ENCODE peak calls at places on chromosomes 2 and 18, in nine cellular contexts. One of them, this sample, is unnamed.

GRCh38 chr2:25822190-25823117 is 55.8 kb downstream of the ASXL2 start:
- DNase-seq in HepG2: no peak
- DNase-seq in CD8-positive, alpha-beta T cell: peak; percentile 72
- DNase-seq in right atrium auricular region: no peak
- DNase-seq in K562: no peak
- DNase-seq in body of pancreas: peak; percentile 18
- DNase-seq in SJCRH30: no peak
- DNase-seq in fibroblast of lung: no peak
- DNase-seq in GM23248: peak; percentile 7
- DNase-seq in this sample: peak; percentile 58

GRCh38 chr2:195638738-195639137 is 18.3 kb upstream of the SLC39A10 start:
- DNase-seq in HepG2: no peak
- DNase-seq in CD8-positive, alpha-beta T cell: no peak
- DNase-seq in right atrium auricular region: no peak
- DNase-seq in K562: no peak
- DNase-seq in body of pancreas: no peak
- DNase-seq in SJCRH30: no peak
- DNase-seq in fibroblast of lung: no peak
- DNase-seq in GM23248: no peak
- DNase-seq in this sample: no peak

GRCh38 chr18:57835904-57836303 is 32.8 kb upstream of the ATP8B1 start:
- DNase-seq in HepG2: no peak
- DNase-seq in CD8-positive, alpha-beta T cell: no peak
- DNase-seq in right atrium auricular region: no peak
- DNase-seq in K562: no peak
- DNase-seq in body of pancreas: no peak
- DNase-seq in SJCRH30: no peak
- DNase-seq in fibroblast of lung: no peak
- DNase-seq in GM23248: no peak
- DNase-seq in this sample: no peak

GRCh38 chr18:12571617-12572016 is 86.3 kb downstream of the SPIRE1 start:
- DNase-seq in HepG2: no peak
- DNase-seq in CD8-positive, alpha-beta T cell: no peak
- DNase-seq in right atrium auricular region: no peak
- DNase-seq in K562: no peak
- DNase-seq in body of pancreas: no peak
- DNase-seq in SJCRH30: no peak
- DNase-seq in fibroblast of lung: no peak
- DNase-seq in GM23248: no peak
- DNase-seq in this sample: no peak

GRCh38 chr2:201618744-201619654 is 24.3 kb downstream of the TMEM237 start:
- DNase-seq in HepG2: no peak
- DNase-seq in CD8-positive, alpha-beta T cell: no peak
- DNase-seq in right atrium auricular region: peak; percentile 74
- DNase-seq in K562: peak; percentile 30
- DNase-seq in body of pancreas: peak; percentile 62
- DNase-seq in SJCRH30: no peak
- DNase-seq in fibroblast of lung: peak; percentile 78
- DNase-seq in GM23248: peak; percentile 95
- DNase-seq in this sample: peak; percentile 93

GRCh38 chr18:42011053-42011452 is 56.0 kb downstream of the PIK3C3 start:
- DNase-seq in HepG2: no peak
- DNase-seq in CD8-positive, alpha-beta T cell: no peak
- DNase-seq in right atrium auricular region: no peak
- DNase-seq in K562: no peak
- DNase-seq in body of pancreas: no peak
- DNase-seq in SJCRH30: no peak
- DNase-seq in fibroblast of lung: no peak
- DNase-seq in GM23248: no peak
- DNase-seq in this sample: no peak

GRCh38 chr2:206231669-206232286 is 42.7 kb upstream of the ZDBF2 start:
- DNase-seq in HepG2: no peak
- DNase-seq in CD8-positive, alpha-beta T cell: no peak
- DNase-seq in right atrium auricular region: no peak
- DNase-seq in K562: no peak
- DNase-seq in body of pancreas: no peak
- DNase-seq in SJCRH30: no peak
- DNase-seq in fibroblast of lung: no peak
- DNase-seq in GM23248: no peak
- DNase-seq in this sample: no peak

GRCh38 chr18:22683196-22683676 is 249.9 kb upstream of the RBBP8 start:
- DNase-seq in HepG2: peak; percentile 58
- DNase-seq in CD8-positive, alpha-beta T cell: no peak
- DNase-seq in right atrium auricular region: peak; percentile 65
- DNase-seq in K562: no peak
- DNase-seq in body of pancreas: peak; percentile 80
- DNase-seq in SJCRH30: no peak
- DNase-seq in fibroblast of lung: peak; percentile 83
- DNase-seq in GM23248: peak; percentile 68
- DNase-seq in this sample: peak; percentile 65

GRCh38 chr2:179917272-179917671 is 55.9 kb upstream of the ZNF385B start:
- DNase-seq in HepG2: peak; percentile 13
- DNase-seq in CD8-positive, alpha-beta T cell: no peak
- DNase-seq in right atrium auricular region: no peak
- DNase-seq in K562: no peak
- DNase-seq in body of pancreas: no peak
- DNase-seq in SJCRH30: no peak
- DNase-seq in fibroblast of lung: peak; percentile 80
- DNase-seq in GM23248: peak; percentile 81
- DNase-seq in this sample: no peak

GRCh38 chr2:393711-394696 is 106.1 kb upstream of the ALKAL2 start:
- DNase-seq in HepG2: no peak
- DNase-seq in CD8-positive, alpha-beta T cell: peak; percentile 67
- DNase-seq in right atrium auricular region: no peak
- DNase-seq in K562: no peak
- DNase-seq in body of pancreas: no peak
- DNase-seq in SJCRH30: peak; percentile 22
- DNase-seq in fibroblast of lung: no peak
- DNase-seq in GM23248: peak; percentile 40
- DNase-seq in this sample: no peak

GRCh38 chr2:54259413-54260240 is 3.6 kb upstream of the TSPYL6 start:
- DNase-seq in HepG2: no peak
- DNase-seq in CD8-positive, alpha-beta T cell: no peak
- DNase-seq in right atrium auricular region: no peak
- DNase-seq in K562: no peak
- DNase-seq in body of pancreas: no peak
- DNase-seq in SJCRH30: no peak
- DNase-seq in fibroblast of lung: no peak
- DNase-seq in GM23248: no peak
- DNase-seq in this sample: no peak

GRCh38 chr2:126700073-126700581 is 44.2 kb downstream of the GYPC start:
- DNase-seq in HepG2: no peak
- DNase-seq in CD8-positive, alpha-beta T cell: no peak
- DNase-seq in right atrium auricular region: no peak
- DNase-seq in K562: no peak
- DNase-seq in body of pancreas: no peak
- DNase-seq in SJCRH30: no peak
- DNase-seq in fibroblast of lung: peak; percentile 41
- DNase-seq in GM23248: peak; percentile 4
- DNase-seq in this sample: no peak

GRCh38 chr2:147182260-147182659 is 662.6 kb upstream of the ACVR2A start:
- DNase-seq in HepG2: no peak
- DNase-seq in CD8-positive, alpha-beta T cell: no peak
- DNase-seq in right atrium auricular region: no peak
- DNase-seq in K562: no peak
- DNase-seq in body of pancreas: no peak
- DNase-seq in SJCRH30: no peak
- DNase-seq in fibroblast of lung: no peak
- DNase-seq in GM23248: no peak
- DNase-seq in this sample: no peak

GRCh38 chr2:202608142-202608852 is 26.5 kb upstream of the FAM117B start:
- DNase-seq in HepG2: no peak
- DNase-seq in CD8-positive, alpha-beta T cell: no peak
- DNase-seq in right atrium auricular region: no peak
- DNase-seq in K562: no peak
- DNase-seq in body of pancreas: no peak
- DNase-seq in SJCRH30: no peak
- DNase-seq in fibroblast of lung: no peak
- DNase-seq in GM23248: no peak
- DNase-seq in this sample: no peak

GRCh38 chr2:43228782-43229659 is 2.6 kb upstream of the ZFP36L2 start:
- DNase-seq in HepG2: no peak
- DNase-seq in CD8-positive, alpha-beta T cell: no peak
- DNase-seq in right atrium auricular region: no peak
- DNase-seq in K562: no peak
- DNase-seq in body of pancreas: no peak
- DNase-seq in SJCRH30: no peak
- DNase-seq in fibroblast of lung: no peak
- DNase-seq in GM23248: peak; percentile 30
- DNase-seq in this sample: no peak

GRCh38 chr18:11251891-11252270 is 102.5 kb upstream of the PIEZO2 start:
- DNase-seq in HepG2: no peak
- DNase-seq in CD8-positive, alpha-beta T cell: no peak
- DNase-seq in right atrium auricular region: no peak
- DNase-seq in K562: no peak
- DNase-seq in body of pancreas: no peak
- DNase-seq in SJCRH30: no peak
- DNase-seq in fibroblast of lung: peak; percentile 22
- DNase-seq in GM23248: peak; percentile 73
- DNase-seq in this sample: no peak

GRCh38 chr2:47917562-47917961 is 11.3 kb upstream of the FBXO11 start:
- DNase-seq in HepG2: no peak
- DNase-seq in CD8-positive, alpha-beta T cell: no peak
- DNase-seq in right atrium auricular region: no peak
- DNase-seq in K562: no peak
- DNase-seq in body of pancreas: no peak
- DNase-seq in SJCRH30: no peak
- DNase-seq in fibroblast of lung: no peak
- DNase-seq in GM23248: no peak
- DNase-seq in this sample: no peak

GRCh38 chr2:70620020-70620419 is 66.4 kb upstream of the TGFA start:
- DNase-seq in HepG2: no peak
- DNase-seq in CD8-positive, alpha-beta T cell: no peak
- DNase-seq in right atrium auricular region: no peak
- DNase-seq in K562: no peak
- DNase-seq in body of pancreas: no peak
- DNase-seq in SJCRH30: no peak
- DNase-seq in fibroblast of lung: no peak
- DNase-seq in GM23248: no peak
- DNase-seq in this sample: no peak

GRCh38 chr2:9753276-9753600 is 90.0 kb upstream of the TAF1B start:
- DNase-seq in HepG2: no peak
- DNase-seq in CD8-positive, alpha-beta T cell: peak; percentile 24
- DNase-seq in right atrium auricular region: peak; percentile 86
- DNase-seq in K562: peak; percentile 63
- DNase-seq in body of pancreas: no peak
- DNase-seq in SJCRH30: no peak
- DNase-seq in fibroblast of lung: peak; percentile 89
- DNase-seq in GM23248: peak; percentile 98
- DNase-seq in this sample: peak; percentile 81

GRCh38 chr2:241613018-241613780 is 23.8 kb downstream of the THAP4 start:
- DNase-seq in HepG2: no peak
- DNase-seq in CD8-positive, alpha-beta T cell: no peak
- DNase-seq in right atrium auricular region: no peak
- DNase-seq in K562: no peak
- DNase-seq in body of pancreas: no peak
- DNase-seq in SJCRH30: no peak
- DNase-seq in fibroblast of lung: peak; percentile 65
- DNase-seq in GM23248: peak; percentile 26
- DNase-seq in this sample: no peak

GRCh38 chr2:175877845-175878563 is 124.1 kb downstream of the LNPK start:
- DNase-seq in HepG2: no peak
- DNase-seq in CD8-positive, alpha-beta T cell: no peak
- DNase-seq in right atrium auricular region: no peak
- DNase-seq in K562: no peak
- DNase-seq in body of pancreas: no peak
- DNase-seq in SJCRH30: no peak
- DNase-seq in fibroblast of lung: no peak
- DNase-seq in GM23248: peak; percentile 56
- DNase-seq in this sample: no peak

GRCh38 chr2:240528406-240529040 is 29.3 kb downstream of the ANKMY1 start:
- DNase-seq in HepG2: no peak
- DNase-seq in CD8-positive, alpha-beta T cell: no peak
- DNase-seq in right atrium auricular region: no peak
- DNase-seq in K562: no peak
- DNase-seq in body of pancreas: no peak
- DNase-seq in SJCRH30: no peak
- DNase-seq in fibroblast of lung: no peak
- DNase-seq in GM23248: no peak
- DNase-seq in this sample: no peak
- H3K9me3 ChIP-seq in HepG2: peaks cover 36% of the 10 kb centered on the region
- H3K9me3 ChIP-seq in CD8-positive, alpha-beta T cell: peaks cover 14% of the 10 kb centered on the region
- H3K9me3 ChIP-seq in right atrium auricular region: peaks cover 24% of the 10 kb centered on the region
- H3K9me3 ChIP-seq in K562: peaks cover 18% of the 10 kb centered on the region
- H3K9me3 ChIP-seq in body of pancreas: peaks cover 13% of the 10 kb centered on the region
- H3K9me3 ChIP-seq in SJCRH30: peaks cover 21% of the 10 kb centered on the region
- H3K9me3 ChIP-seq in fibroblast of lung: no peaks in the 10 kb centered on the region
- H3K9me3 ChIP-seq in GM23248: no peaks in the 10 kb centered on the region
- H3K9me3 ChIP-seq in this sample: no peaks in the 10 kb centered on the region

DNA sequence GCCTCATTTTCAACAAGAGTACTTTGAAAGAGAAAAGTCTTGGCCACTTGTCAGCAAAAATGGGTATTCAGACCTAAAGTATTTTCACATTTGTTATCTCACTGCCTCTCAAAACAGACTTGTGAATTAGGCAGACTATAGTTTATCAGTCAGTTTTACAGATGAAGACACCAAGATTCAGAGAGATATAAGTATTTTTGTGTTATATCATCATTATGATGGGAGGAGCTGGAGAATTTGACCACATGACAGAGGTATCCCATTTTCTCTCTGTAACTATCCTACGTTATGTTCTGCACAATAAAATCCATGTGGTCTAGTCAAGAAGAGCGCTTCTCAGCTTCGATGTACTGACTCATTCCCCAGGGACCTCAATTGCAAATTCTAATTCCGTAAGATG is 213.7 kb downstream of the MYCN start:
- DNase-seq in HepG2: no peak
- DNase-seq in CD8-positive, alpha-beta T cell: no peak
- DNase-seq in right atrium auricular region: no peak
- DNase-seq in K562: no peak
- DNase-seq in body of pancreas: no peak
- DNase-seq in SJCRH30: no peak
- DNase-seq in fibroblast of lung: no peak
- DNase-seq in GM23248: no peak
- DNase-seq in this sample: no peak
- H3K36me3 ChIP-seq in HepG2: no peaks in the 10 kb centered on the region
- H3K36me3 ChIP-seq in CD8-positive, alpha-beta T cell: no peaks in the 10 kb centered on the region
- H3K36me3 ChIP-seq in right atrium auricular region: no peaks in the 10 kb centered on the region
- H3K36me3 ChIP-seq in K562: no peaks in the 10 kb centered on the region
- H3K36me3 ChIP-seq in body of pancreas: no peaks in the 10 kb centered on the region
- H3K36me3 ChIP-seq in SJCRH30: no peaks in the 10 kb centered on the region
- H3K36me3 ChIP-seq in fibroblast of lung: no peaks in the 10 kb centered on the region
- H3K36me3 ChIP-seq in GM23248: no peaks in the 10 kb centered on the region
- H3K36me3 ChIP-seq in this sample: no peaks in the 10 kb centered on the region

GRCh38 chr2:63569740-63570139 is 18.5 kb downstream of the WDPCP start:
- DNase-seq in HepG2: no peak
- DNase-seq in CD8-positive, alpha-beta T cell: no peak
- DNase-seq in right atrium auricular region: no peak
- DNase-seq in K562: no peak
- DNase-seq in body of pancreas: no peak
- DNase-seq in SJCRH30: no peak
- DNase-seq in fibroblast of lung: no peak
- DNase-seq in GM23248: no peak
- DNase-seq in this sample: no peak
- H3K9me3 ChIP-seq in HepG2: peaks cover 17% of the 10 kb centered on the region
- H3K9me3 ChIP-seq in CD8-positive, alpha-beta T cell: no peaks in the 10 kb centered on the region
- H3K9me3 ChIP-seq in right atrium auricular region: no peaks in the 10 kb centered on the region
- H3K9me3 ChIP-seq in K562: no peaks in the 10 kb centered on the region
- H3K9me3 ChIP-seq in body of pancreas: no peaks in the 10 kb centered on the region
- H3K9me3 ChIP-seq in SJCRH30: peaks cover 4% of the 10 kb centered on the region
- H3K9me3 ChIP-seq in fibroblast of lung: no peaks in the 10 kb centered on the region
- H3K9me3 ChIP-seq in GM23248: no peaks in the 10 kb centered on the region
- H3K9me3 ChIP-seq in this sample: no peaks in the 10 kb centered on the region

DNA sequence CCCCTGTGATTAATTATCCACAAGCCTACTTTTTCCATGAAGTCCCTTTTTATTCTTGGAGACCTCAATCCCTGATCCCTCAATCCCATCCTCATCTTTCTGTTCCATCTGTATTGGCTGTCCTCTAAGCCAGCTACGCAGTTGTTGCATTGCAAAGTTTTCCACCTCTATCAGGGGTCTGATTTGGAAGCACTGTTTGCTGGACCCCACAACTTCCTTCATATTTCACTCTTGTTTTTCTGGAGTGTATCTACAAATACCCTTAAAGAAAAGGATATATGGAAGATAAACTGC is 22.4 kb downstream of the FN1 start:
- DNase-seq in HepG2: no peak
- DNase-seq in CD8-positive, alpha-beta T cell: no peak
- DNase-seq in right atrium auricular region: no peak
- DNase-seq in K562: no peak
- DNase-seq in body of pancreas: no peak
- DNase-seq in SJCRH30: no peak
- DNase-seq in fibroblast of lung: no peak
- DNase-seq in GM23248: no peak
- DNase-seq in this sample: no peak
- H3K36me3 ChIP-seq in HepG2: peaks cover 76% of the 10 kb centered on the region
- H3K36me3 ChIP-seq in CD8-positive, alpha-beta T cell: no peaks in the 10 kb centered on the region
- H3K36me3 ChIP-seq in right atrium auricular region: peaks cover 20% of the 10 kb centered on the region
- H3K36me3 ChIP-seq in K562: no peaks in the 10 kb centered on the region
- H3K36me3 ChIP-seq in body of pancreas: no peaks in the 10 kb centered on the region
- H3K36me3 ChIP-seq in SJCRH30: peaks cover 34% of the 10 kb centered on the region
- H3K36me3 ChIP-seq in fibroblast of lung: peaks cover 22% of the 10 kb centered on the region
- H3K36me3 ChIP-seq in GM23248: peaks cover 99% of the 10 kb centered on the region
- H3K36me3 ChIP-seq in this sample: peaks cover 12% of the 10 kb centered on the region